ENCODE peak calls at places on chromosomes 1 and 21, in nine cellular contexts. P, Q, L, I, S, N, U, C and W are unnamed samples. For H3K27me3, the result is how much of the 10 kb centered on the place peaks cover.

GRCh38 chr1:168734946-168735345 is 5.9 kb upstream of the DPT start:
- DNase-seq in N (no peak), C (no peak), P (no peak), S (no peak), L (no peak), U (no peak), Q (no peak), I (no peak), W (no peak)

GRCh38 chr21:41640756-41641509 is 125.9 kb downstream of the RIPK4 start:
- DNase-seq in C (no peak), U (no peak), Q (no peak), L (no peak), I (no peak), S (no peak), N (peak), P (no peak), W (no peak)

GRCh38 chr1:117673405-117673804 is 67.6 kb downstream of the TENT5C start:
- DNase-seq in Q (no peak), S (no peak), P (no peak), N (no peak), I (no peak), C (no peak), L (no peak), U (no peak), W (no peak)

GRCh38 chr1:40594187-40594531 is 62.7 kb downstream of the ZNF684 start:
- DNase-seq in Q (no peak), U (no peak), I (no peak), S (no peak), N (no peak), L (no peak), C (no peak), P (no peak), W (no peak)

GRCh38 chr1:43522431-43522775 is 8.3 kb upstream of the PTPRF start:
- DNase-seq in S (no peak), P (no peak), I (no peak), L (no peak), Q (no peak), U (no peak), C (no peak), N (no peak), W (no peak)

GRCh38 chr1:227891955-227892871 is 55.5 kb downstream of the WNT9A start:
- DNase-seq in U (peak), L (no peak), P (no peak), C (peak), I (no peak), Q (no peak), S (no peak), N (peak), W (no peak)

GRCh38 chr1:55051169-55051568 is 11.8 kb downstream of the PCSK9 start:
- DNase-seq in U (no peak), Q (no peak), P (no peak), C (peak), N (no peak), S (no peak), I (no peak), L (no peak), W (no peak)

GRCh38 chr1:24775348-24775747 is 30.1 kb downstream of the CLIC4 start:
- DNase-seq in N (no peak), Q (no peak), P (no peak), C (no peak), I (no peak), U (no peak), S (no peak), L (no peak), W (no peak)

GRCh38 chr1:149844096-149844495 is 55.3 kb upstream of the BOLA1 start:
- DNase-seq in P (no peak), U (no peak), N (no peak), I (no peak), S (no peak), Q (no peak), C (no peak), L (no peak), W (no peak)

GRCh38 chr1:109438798-109439297 is 12.6 kb upstream of the PSMA5 start:
- DNase-seq in N (no peak), L (no peak), C (no peak), U (no peak), S (no peak), P (no peak), Q (peak), I (no peak), W (peak)

GRCh38 chr1:176692988-176693696 is 230.2 kb downstream of the PAPPA2 start:
- DNase-seq in U (no peak), N (no peak), P (no peak), I (no peak), Q (no peak), S (no peak), L (no peak), C (no peak), W (no peak)

GRCh38 chr1:164902491-164902890 is 343.5 kb downstream of the PBX1 start:
- DNase-seq in P (no peak), I (no peak), C (peak), N (no peak), Q (no peak), U (no peak), L (no peak), S (no peak), W (no peak)

GRCh38 chr1:70910013-70910412 is 137.6 kb downstream of the PTGER3 start:
- DNase-seq in N (no peak), P (no peak), L (no peak), C (no peak), I (no peak), Q (no peak), S (no peak), U (no peak), W (no peak)

GRCh38 chr1:67945733-67946374 is 104.6 kb downstream of the DIRAS3 start:
- DNase-seq in Q (no peak), I (no peak), N (no peak), U (no peak), C (no peak), L (peak), S (no peak), P (no peak), W (no peak)

GRCh38 chr1:214029796-214030195 is 42.0 kb downstream of the PROX1 start:
- DNase-seq in I (no peak), C (peak), L (no peak), U (no peak), Q (no peak), S (no peak), N (no peak), P (no peak), W (no peak)

GRCh38 chr1:40914927-40915569 is 52.9 kb upstream of the CITED4 start:
- DNase-seq in P (peak), C (peak), I (no peak), L (no peak), N (no peak), Q (no peak), S (no peak), U (no peak), W (no peak)

GRCh38 chr1:201947697-201948008 is 1.3 kb upstream of the LMOD1 start:
- DNase-seq in P (no peak), C (no peak), U (no peak), S (no peak), N (no peak), L (no peak), Q (no peak), I (no peak), W (no peak)
- H3K27me3 ChIP-seq in P (under half), C (under half), U (under half), S (under half), N (under half), L (under half), Q (under half), I (under half), W (under half)

GRCh38 chr1:153434746-153435455 is 18.6 kb downstream of the S100A7A start:
- DNase-seq in U (no peak), S (no peak), L (no peak), C (no peak), I (no peak), N (no peak), Q (no peak), P (no peak), W (no peak)
- H3K27me3 ChIP-seq in U (under half), S (under half), L (under half), C (under half), I (under half), N (under half), Q (under half), P (under half), W (under half)

DNA sequence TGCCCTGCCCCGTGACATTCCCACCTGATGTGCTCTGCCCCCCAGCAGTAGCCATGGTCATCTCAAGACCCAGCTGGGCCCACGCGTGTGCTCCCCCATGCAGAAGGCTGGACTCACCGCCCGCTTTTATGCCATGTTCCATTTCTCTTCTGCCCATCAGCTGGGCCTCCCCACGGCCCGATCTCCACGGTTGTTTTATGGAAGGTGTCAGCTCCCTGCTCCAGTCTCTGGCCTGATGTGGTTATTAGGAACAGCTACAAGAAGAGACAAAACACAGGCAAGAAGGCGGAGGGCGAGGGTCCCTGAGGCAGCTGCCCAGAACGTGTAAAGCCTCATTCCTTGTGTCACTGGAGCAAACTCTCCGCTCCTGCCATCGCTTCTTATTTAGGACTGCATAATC is 50.2 kb upstream of the DISP3 start:
- DNase-seq in P (no peak), N (no peak), L (no peak), C (peak), U (no peak), S (no peak), Q (no peak), I (no peak), W (no peak)
- H3K27me3 ChIP-seq in P (under half), N (under half), L (under half), C (under half), U (under half), S (under half), Q (under half), I (under half), W (under half)

DNA sequence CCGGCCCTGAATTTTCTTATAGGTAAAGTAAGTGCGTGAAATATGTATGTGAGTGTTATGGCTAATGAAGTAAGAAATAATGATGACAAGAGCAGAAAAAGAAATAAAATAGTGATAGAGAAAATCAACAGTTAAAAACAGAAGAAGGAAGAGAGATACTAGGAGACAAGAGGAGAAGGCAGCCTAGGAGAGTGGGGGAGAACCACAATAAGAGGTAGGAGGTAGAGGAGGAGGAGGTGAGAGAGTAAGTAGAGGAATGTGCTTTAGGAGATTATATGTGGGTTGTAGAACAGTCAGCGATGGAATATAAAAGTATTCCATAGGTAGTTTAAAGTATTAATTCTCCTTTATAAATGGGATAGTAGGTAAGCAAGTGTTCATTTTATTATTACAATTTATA is 861.5 kb upstream of the B3GALT2 start:
- DNase-seq in Q (no peak), N (no peak), L (no peak), U (no peak), S (no peak), I (no peak), P (no peak), C (no peak), W (no peak)
- H3K27me3 ChIP-seq in Q (under half), N (under half), L (under half), U (under half), S (under half), I (under half), P (under half), C (under half), W (under half)

GRCh38 chr1:201053155-201053860 is 29.8 kb upstream of the KIF21B start:
- DNase-seq in Q (no peak), U (no peak), P (no peak), I (no peak), S (no peak), C (peak), L (no peak), N (no peak), W (no peak)
- H3K27me3 ChIP-seq in Q (under half), U (under half), P (under half), I (under half), S (under half), C (under half), L (under half), N (under half), W (under half)

GRCh38 chr1:2023187-2023586 is 4.0 kb downstream of the GABRD start:
- DNase-seq in C (peak), U (no peak), S (no peak), P (no peak), L (no peak), N (no peak), Q (no peak), I (no peak), W (no peak)

GRCh38 chr1:2022063-2022770 is 3.1 kb downstream of the GABRD start:
- DNase-seq in Q (no peak), S (no peak), U (no peak), P (no peak), L (no peak), I (no peak), C (peak), N (no peak), W (no peak)

GRCh38 chr1:2019571-2020309 is 595 bp downstream of the GABRD start:
- DNase-seq in U (no peak), C (peak), Q (no peak), S (no peak), N (no peak), L (no peak), I (no peak), P (no peak), W (no peak)

GRCh38 chr1:2020310-2020655 is 1.1 kb downstream of the GABRD start:
- DNase-seq in I (no peak), L (no peak), Q (no peak), P (no peak), U (no peak), N (no peak), C (peak), S (no peak), W (no peak)

DNA sequence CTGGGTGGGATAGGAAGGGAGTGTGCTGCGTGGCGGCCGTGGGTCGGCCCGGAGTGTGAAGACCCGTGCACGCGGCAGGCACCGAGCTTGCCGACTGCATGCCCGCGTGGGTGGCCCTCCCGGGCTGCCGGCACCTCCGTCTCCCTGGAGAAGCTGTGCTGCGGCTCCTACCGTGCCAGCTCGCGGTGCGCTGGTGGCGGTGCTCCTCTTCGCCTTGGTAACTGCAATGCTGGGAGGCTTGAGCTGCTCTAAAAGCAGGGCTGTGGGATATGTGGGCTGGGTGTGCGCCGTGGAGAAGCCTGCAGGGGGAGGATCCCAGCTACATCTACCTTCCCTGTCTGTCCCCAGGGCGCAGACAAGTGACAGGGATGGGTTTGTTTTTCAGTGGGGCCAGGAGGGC is 2.4 kb downstream of the GABRD start:
- DNase-seq in Q (no peak), U (no peak), C (peak), S (no peak), L (no peak), N (no peak), I (no peak), P (no peak), W (no peak)
- H3K27me3 ChIP-seq in Q (under half), U (half or more), C (under half), S (under half), L (under half), N (half or more), I (half or more), P (half or more), W (half or more)

GRCh38 chr1:22525211-22525610 is 38.1 kb upstream of the EPHA8 start:
- DNase-seq in Q (no peak), N (no peak), S (no peak), U (no peak), P (no peak), I (no peak), C (no peak), L (no peak), W (no peak)

GRCh38 chr1:22521692-22522091 is 41.6 kb upstream of the EPHA8 start:
- DNase-seq in C (no peak), L (no peak), Q (no peak), P (no peak), N (no peak), I (no peak), S (no peak), U (no peak), W (no peak)

GRCh38 chr1:22520871-22521270 is 42.4 kb upstream of the EPHA8 start:
- DNase-seq in L (no peak), U (peak), S (no peak), P (no peak), N (no peak), Q (no peak), C (no peak), I (no peak), W (no peak)

GRCh38 chr1:22524481-22524880 is 38.8 kb upstream of the EPHA8 start:
- DNase-seq in U (peak), S (no peak), P (no peak), C (no peak), I (no peak), Q (no peak), L (no peak), N (no peak), W (no peak)

GRCh38 chr1:22522221-22522743 is 41.0 kb upstream of the EPHA8 start:
- DNase-seq in U (peak), C (no peak), Q (no peak), L (no peak), P (no peak), N (no peak), I (no peak), S (no peak), W (no peak)
- H3K27me3 ChIP-seq in U (under half), C (under half), Q (under half), L (under half), P (under half), N (under half), I (under half), S (under half), W (under half)

GRCh38 chr21:33115586-33116541 is 45.9 kb downstream of the OLIG1 start:
- DNase-seq in N (no peak), S (no peak), L (no peak), Q (no peak), C (no peak), P (peak), I (no peak), U (no peak), W (no peak)

GRCh38 chr21:33116669-33117267 is 46.8 kb downstream of the OLIG1 start:
- DNase-seq in P (peak), L (no peak), Q (no peak), N (no peak), S (no peak), I (no peak), C (no peak), U (no peak), W (no peak)

GRCh38 chr21:33114276-33114675 is 44.3 kb downstream of the OLIG1 start:
- DNase-seq in I (no peak), C (no peak), Q (no peak), S (no peak), L (no peak), N (no peak), U (no peak), P (peak), W (no peak)

GRCh38 chr21:33112670-33113596 is 43.0 kb downstream of the OLIG1 start:
- DNase-seq in S (no peak), L (no peak), N (no peak), U (no peak), C (no peak), Q (no peak), I (no peak), P (peak), W (no peak)

GRCh38 chr21:33117268-33117888 is 47.4 kb downstream of the OLIG1 start:
- DNase-seq in P (peak), N (no peak), I (no peak), S (no peak), C (no peak), L (no peak), U (no peak), Q (no peak), W (no peak)
- H3K27me3 ChIP-seq in P (under half), N (under half), I (under half), S (under half), C (under half), L (under half), U (half or more), Q (under half), W (under half)

GRCh38 chr21:44375686-44376320 is 22.4 kb downstream of the TRPM2 start:
- DNase-seq in N (peak), P (no peak), I (no peak), U (peak), S (no peak), Q (no peak), C (no peak), L (no peak), W (no peak)
- H3K27me3 ChIP-seq in N (under half), P (under half), I (under half), U (under half), S (under half), Q (under half), C (under half), L (under half), W (under half)

DNA sequence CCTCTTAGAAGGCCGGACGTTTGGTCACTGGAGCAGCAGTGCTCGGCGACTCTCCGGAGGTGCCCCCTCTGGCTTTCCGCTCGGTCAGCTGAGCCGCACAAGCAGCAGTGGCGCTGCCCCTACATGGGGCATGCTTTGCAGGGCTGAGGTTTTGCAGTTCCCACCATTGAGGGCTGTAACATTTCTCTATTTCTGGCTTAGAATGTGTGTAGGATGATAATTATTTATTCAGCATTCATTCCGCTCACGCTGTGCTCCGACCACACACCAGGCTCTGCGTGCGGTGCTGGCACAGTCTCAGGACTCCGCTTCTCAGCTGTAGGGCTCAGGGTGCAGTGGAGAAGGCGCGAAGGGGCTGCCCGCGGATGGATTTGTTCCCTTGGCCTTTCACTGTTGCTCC is 119.5 kb downstream of the PCBP3 start:
- DNase-seq in I (no peak), S (no peak), P (no peak), Q (no peak), C (no peak), U (peak), L (no peak), N (no peak), W (no peak)
- H3K27me3 ChIP-seq in I (under half), S (under half), P (under half), Q (under half), C (under half), U (under half), L (under half), N (under half), W (under half)